ENCODE peak calls at places on chromosomes 3 and 15, in seven cellular contexts. X, R, H, D, P, A and F are unnamed samples.

GRCh38 chr3:33174095-33174494 is 44.5 kb downstream of the SUSD5 start:
- DNase-seq in X (no peak), R (no peak), H (no peak), D (no peak), P (no peak), A (no peak), F (no peak)

GRCh38 chr15:99101501-99101900 is 3.4 kb upstream of the SYNM start:
- DNase-seq in X (no peak), R (no peak), H (no peak), D (no peak), P (no peak), A (no peak), F (no peak)

GRCh38 chr15:22226034-22226790 is 145.9 kb downstream of the OR4M2 start:
- DNase-seq in X (no peak), R (no peak), H (no peak), D (no peak), P (no peak), A (no peak), F (no peak)

GRCh38 chr3:29280675-29281264 is at the start of gene RBMS3:
- DNase-seq in X (peak; percentile 45), R (peak; percentile 48), H (no peak), D (peak; percentile 58), P (no peak), A (peak; percentile 57), F (peak; percentile 11)

GRCh38 chr15:94193906-94194305 is 37.5 kb upstream of the MCTP2 start:
- DNase-seq in X (no peak), R (no peak), H (no peak), D (no peak), P (no peak), A (no peak), F (no peak)

GRCh38 chr15:93917181-93917580 is 314.2 kb upstream of the MCTP2 start:
- DNase-seq in X (no peak), R (no peak), H (no peak), D (no peak), P (no peak), A (no peak), F (no peak)

GRCh38 chr3:143668924-143669790 is 179.1 kb downstream of the SLC9A9 start:
- DNase-seq in X (peak; percentile 71), R (no peak), H (no peak), D (no peak), P (no peak), A (no peak), F (no peak)

GRCh38 chr3:146156060-146156459 is 4.9 kb downstream of the PLOD2 start:
- DNase-seq in X (no peak), R (no peak), H (no peak), D (no peak), P (no peak), A (no peak), F (no peak)

GRCh38 chr3:89467886-89468479 is 360.6 kb downstream of the EPHA3 start:
- DNase-seq in X (no peak), R (no peak), H (no peak), D (no peak), P (no peak), A (no peak), F (no peak)

GRCh38 chr3:38720465-38720864 is 71.0 kb upstream of the SCN5A start:
- DNase-seq in X (no peak), R (no peak), H (no peak), D (no peak), P (no peak), A (no peak), F (no peak)

GRCh38 chr15:83709246-83709645 is 55.3 kb downstream of the ADAMTSL3 start:
- DNase-seq in X (no peak), R (no peak), H (no peak), D (no peak), P (no peak), A (no peak), F (no peak)

GRCh38 chr15:53569756-53570480 is 189.5 kb downstream of the WDR72 start:
- DNase-seq in X (no peak), R (no peak), H (no peak), D (no peak), P (no peak), A (no peak), F (no peak)

GRCh38 chr3:188306435-188306980 is 152.6 kb downstream of the LPP start:
- DNase-seq in X (no peak), R (no peak), H (no peak), D (no peak), P (no peak), A (no peak), F (no peak)

GRCh38 chr3:165895919-165896318 is 58.7 kb upstream of the BCHE start:
- DNase-seq in X (no peak), R (peak; percentile 15), H (peak; percentile 37), D (peak; percentile 10), P (peak; percentile 19), A (no peak), F (no peak)

GRCh38 chr15:68578960-68579935 is at the start of gene CORO2B:
- DNase-seq in X (no peak), R (no peak), H (no peak), D (peak; percentile 87), P (no peak), A (no peak), F (no peak)

GRCh38 chr3:190101320-190102117 is 19.2 kb downstream of the P3H2 start:
- DNase-seq in X (no peak), R (no peak), H (no peak), D (no peak), P (no peak), A (no peak), F (no peak)

GRCh38 chr15:51387699-51388041 is 46.2 kb downstream of the GLDN start:
- DNase-seq in X (no peak), R (no peak), H (no peak), D (no peak), P (no peak), A (no peak), F (no peak)

GRCh38 chr3:86969500-86970189 is 21.3 kb downstream of the VGLL3 start:
- DNase-seq in X (no peak), R (peak; percentile 38), H (peak; percentile 19), D (peak; percentile 42), P (peak; percentile 56), A (peak; percentile 27), F (no peak)

GRCh38 chr3:58640700-58641372 is 25.7 kb downstream of the FAM3D start:
- DNase-seq in X (no peak), R (peak; percentile 50), H (peak; percentile 56), D (peak; percentile 90), P (peak; percentile 82), A (peak; percentile 73), F (peak; percentile 55)

GRCh38 chr3:50673937-50674336 is 790 bp upstream of the DOCK3 start:
- DNase-seq in X (no peak), R (no peak), H (no peak), D (no peak), P (no peak), A (no peak), F (no peak)

GRCh38 chr3:151210676-151211381 is 7.8 kb upstream of the GPR171 start:
- DNase-seq in X (no peak), R (no peak), H (peak; percentile 35), D (no peak), P (no peak), A (no peak), F (no peak)

GRCh38 chr3:171556574-171557145 is 96.5 kb upstream of the TNIK start:
- DNase-seq in X (no peak), R (no peak), H (no peak), D (peak; percentile 42), P (no peak), A (no peak), F (peak; percentile 37)

DNA sequence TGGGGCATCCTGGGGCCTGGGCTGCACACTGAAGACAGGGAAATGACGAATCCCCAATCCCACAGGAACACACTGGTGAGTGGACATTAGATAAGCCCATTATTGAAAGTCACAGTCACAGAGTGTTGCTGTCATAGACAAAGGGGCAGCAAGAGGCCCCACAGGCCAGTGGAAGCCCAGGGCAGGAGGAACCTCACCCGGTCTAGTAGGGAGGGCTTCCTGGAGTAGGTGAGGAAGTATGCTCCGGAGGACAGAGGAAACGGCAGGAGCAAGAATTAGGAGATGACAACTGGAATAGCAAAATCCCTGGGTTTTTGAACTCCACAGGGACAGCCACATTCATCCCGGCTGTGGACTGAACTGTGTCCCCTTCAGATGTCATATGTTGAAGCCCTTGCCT is 101.2 kb downstream of the TPRA1 start:
- DNase-seq in X (no peak), R (no peak), H (no peak), D (no peak), P (no peak), A (no peak), F (no peak)
- TF ChIP-seq JUND in X (no peak), R (no peak), H (no peak), D (no peak), P (no peak), A (no peak), F (no peak)

DNA sequence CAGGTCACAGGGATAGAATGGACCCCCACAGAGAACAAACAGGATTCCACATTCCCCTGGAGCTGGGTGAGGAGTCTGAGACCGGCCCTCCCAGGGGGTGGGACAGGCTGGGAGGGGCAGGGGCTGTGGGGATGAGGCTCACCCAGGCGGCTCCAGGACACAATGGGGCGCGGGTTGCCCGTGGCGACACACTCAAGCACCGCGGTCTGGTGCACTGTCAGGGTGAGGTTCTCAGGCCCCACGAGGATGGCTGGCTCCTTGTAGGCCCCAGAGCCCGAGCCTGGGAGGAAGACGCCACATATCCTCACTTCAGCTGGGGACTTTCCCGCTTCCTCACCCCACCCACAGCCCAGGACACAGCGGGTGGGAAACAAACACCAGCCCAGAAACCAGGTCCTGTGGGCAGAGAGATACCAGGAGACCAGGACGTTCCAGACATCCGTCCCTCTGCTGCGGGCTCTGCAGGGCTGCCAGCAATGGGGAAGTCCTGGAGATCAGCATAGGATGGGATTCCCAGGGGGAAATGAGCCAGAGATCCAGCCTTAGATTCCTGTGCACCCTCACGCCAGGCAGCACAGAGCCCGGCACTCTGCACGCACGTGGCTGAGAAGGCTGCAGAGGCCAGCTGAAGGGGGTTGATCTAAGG is 30.2 kb downstream of the RNU5B-1 start:
- DNase-seq in X (no peak), R (no peak), H (no peak), D (peak; percentile 78), P (no peak), A (no peak), F (no peak)
- TF ChIP-seq JUND in X (no peak), R (no peak), H (no peak), D (no peak), P (no peak), A (no peak), F (no peak)

GRCh38 chr15:45094358-45094730 is 19.6 kb downstream of the DUOX2 start:
- DNase-seq in X (no peak), R (no peak), H (no peak), D (no peak), P (no peak), A (no peak), F (no peak)
- TF ChIP-seq JUND in X (no peak), R (no peak), H (no peak), D (no peak), P (no peak), A (no peak), F (no peak)

GRCh38 chr3:140791368-140791767 is 113.5 kb downstream of the TRIM42 start:
- DNase-seq in X (no peak), R (no peak), H (no peak), D (no peak), P (no peak), A (no peak), F (no peak)

DNA sequence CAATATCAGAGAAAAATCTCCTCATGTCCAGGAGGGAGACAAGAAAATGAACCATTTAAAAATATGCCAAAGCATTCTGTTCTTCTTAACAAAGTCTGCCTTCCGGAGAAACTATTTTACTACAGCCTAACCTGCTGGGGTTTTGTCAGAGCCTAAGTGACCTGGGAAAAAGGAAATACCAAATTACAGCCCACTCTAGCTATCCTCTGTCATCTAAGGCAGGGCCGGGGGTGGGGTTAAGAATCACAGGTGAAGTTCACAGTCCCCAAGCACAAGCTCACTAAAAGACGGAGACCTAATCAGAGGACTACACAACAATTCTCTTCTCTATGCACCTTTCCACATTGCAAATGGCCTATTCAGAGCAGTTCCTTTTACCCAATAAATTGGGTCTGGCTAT is 116.6 kb downstream of the TRIM42 start:
- DNase-seq in X (no peak), R (no peak), H (no peak), D (no peak), P (no peak), A (no peak), F (no peak)
- TF ChIP-seq JUND in X (no peak), R (no peak), H (no peak), D (no peak), P (no peak), A (no peak), F (no peak)